ENCODE peak calls at places on chromosome 11, in seven cellular contexts. K is PC-3, U is left cardiac atrium, T is nephron progenitor cell, E is astrocyte of the spinal cord, O is iPS DF 6.9, Q is adipocyte. P is an unnamed sample.

GRCh38 chr11:110355011-110355744 is 58.8 kb upstream of the RDX start:
- DNase-seq in Q (no peak), O (no peak), U (no peak), K (no peak), E (no peak), T (peak), P (no peak)

GRCh38 chr11:83569134-83569805 is 283.1 kb upstream of the CCDC90B start:
- DNase-seq in U (no peak), Q (no peak), K (no peak), T (no peak), O (no peak), E (no peak), P (no peak)

GRCh38 chr11:706957-707816 is 1.2 kb downstream of the EPS8L2 start:
- DNase-seq in E (peak), U (no peak), T (no peak), Q (peak), O (no peak), K (peak), P (no peak)

GRCh38 chr11:78684377-78684776 is 109.7 kb upstream of the NARS2 start:
- DNase-seq in O (no peak), T (no peak), Q (no peak), K (no peak), U (no peak), E (no peak), P (no peak)

GRCh38 chr11:73141309-73142127 is 600 bp downstream of the FCHSD2 start:
- DNase-seq in E (peak), T (peak), Q (peak), O (no peak), K (peak), U (peak), P (peak)

GRCh38 chr11:44007746-44008501 is 39.9 kb upstream of the ACCSL start:
- DNase-seq in O (no peak), T (no peak), U (no peak), K (peak), E (no peak), Q (peak), P (no peak)

GRCh38 chr11:8107642-8108041 is 26.6 kb downstream of the TUB start:
- DNase-seq in T (no peak), K (no peak), O (no peak), E (no peak), Q (no peak), U (no peak), P (no peak)

GRCh38 chr11:103202048-103202651 is 92.9 kb downstream of the DYNC2H1 start:
- DNase-seq in K (peak), Q (peak), E (peak), O (peak), T (no peak), U (no peak), P (no peak)

GRCh38 chr11:126592496-126593410 is 237.3 kb downstream of the ST3GAL4 start:
- DNase-seq in O (no peak), U (no peak), Q (no peak), T (no peak), E (no peak), K (no peak), P (no peak)

GRCh38 chr11:78423241-78423640 is 5.6 kb upstream of the GAB2 start:
- DNase-seq in O (no peak), U (no peak), Q (no peak), K (no peak), E (no peak), T (no peak), P (no peak)

GRCh38 chr11:10305964-10306918 is 1.4 kb downstream of the ADM start:
- DNase-seq in T (peak), U (no peak), Q (peak), E (peak), K (peak), O (no peak), P (no peak)

GRCh38 chr11:119108151-119108856 is 1.2 kb downstream of the C2CD2L start:
- DNase-seq in U (no peak), Q (peak), T (no peak), E (no peak), K (peak), O (no peak), P (peak)

GRCh38 chr11:11293798-11294611 is 59.0 kb downstream of the CSNK2A3 start:
- DNase-seq in O (no peak), U (no peak), Q (no peak), K (no peak), T (no peak), E (no peak), P (no peak)

GRCh38 chr11:4531666-4532065 is 13.3 kb upstream of the OR52M1 start:
- DNase-seq in U (no peak), E (no peak), T (no peak), O (no peak), K (no peak), Q (no peak), P (no peak)

GRCh38 chr11:60941371-60942119 is 10.4 kb downstream of the SLC15A3 start:
- DNase-seq in Q (no peak), T (no peak), U (no peak), K (no peak), E (no peak), O (no peak), P (no peak)

GRCh38 chr11:65288706-65289536 is 25.7 kb upstream of the CDC42EP2 start:
- DNase-seq in Q (no peak), K (no peak), U (peak), O (no peak), T (no peak), E (no peak), P (peak)

GRCh38 chr11:116123739-116124138 is 619.5 kb upstream of the CADM1 start:
- DNase-seq in Q (no peak), T (no peak), E (no peak), K (no peak), U (no peak), O (no peak), P (no peak)

GRCh38 chr11:115334932-115335788 is 169.1 kb downstream of the CADM1 start:
- DNase-seq in U (no peak), E (peak), T (no peak), K (peak), O (no peak), Q (peak), P (no peak)

GRCh38 chr11:120011836-120012235 is 126.1 kb downstream of the TRIM29 start:
- DNase-seq in Q (no peak), K (no peak), E (no peak), T (no peak), U (no peak), O (no peak), P (no peak)